ENCODE peak calls at places on chromosome 16, in seven cellular contexts. X, F, G, N, S, Y and B are unnamed samples.

GRCh38 chr16:610513-611381 is 20.0 kb upstream of the WFIKKN1 start:
- DNase-seq in X (no peak), F (no peak), G (peak), N (no peak), S (peak), Y (no peak), B (no peak)

GRCh38 chr16:2706611-2707311 is 13.3 kb downstream of the PRSS27 start:
- DNase-seq in X (no peak), F (no peak), G (no peak), N (no peak), S (peak), Y (no peak), B (no peak)

GRCh38 chr16:85947511-85948509 is 48.8 kb downstream of the IRF8 start:
- DNase-seq in X (no peak), F (no peak), G (no peak), N (no peak), S (no peak), Y (no peak), B (no peak)

GRCh38 chr16:5665770-5666169 is 568.2 kb upstream of the EEF2KMT start:
- DNase-seq in X (no peak), F (no peak), G (no peak), N (no peak), S (no peak), Y (no peak), B (no peak)

GRCh38 chr16:34050787-34051320 is 591.4 kb downstream of the TP53TG3F start:
- DNase-seq in X (no peak), F (no peak), G (no peak), N (no peak), S (peak), Y (no peak), B (no peak)

GRCh38 chr16:73171901-73172619 is 124.1 kb upstream of the ZFHX3 start:
- DNase-seq in X (peak), F (no peak), G (no peak), N (no peak), S (peak), Y (no peak), B (no peak)

GRCh38 chr16:88475037-88475436 is 22.0 kb downstream of the ZFPM1 start:
- DNase-seq in X (no peak), F (no peak), G (no peak), N (no peak), S (no peak), Y (no peak), B (no peak)

GRCh38 chr16:965487-965886 is 5.3 kb downstream of the LMF1 start:
- DNase-seq in X (no peak), F (no peak), G (no peak), N (no peak), S (no peak), Y (no peak), B (no peak)

GRCh38 chr16:83606486-83607030 is 201.2 kb upstream of the HSBP1 start:
- DNase-seq in X (no peak), F (no peak), G (peak), N (no peak), S (no peak), Y (no peak), B (no peak)

GRCh38 chr16:9092282-9092962 is 978 bp downstream of the HAPSTR1 start:
- DNase-seq in X (peak), F (no peak), G (peak), N (no peak), S (peak), Y (no peak), B (no peak)

GRCh38 chr16:89863741-89864391 is 9.5 kb upstream of the TCF25 start:
- DNase-seq in X (no peak), F (no peak), G (no peak), N (no peak), S (no peak), Y (peak), B (no peak)

GRCh38 chr16:63481060-63481459 is 1444.8 kb upstream of the CDH8 start:
- DNase-seq in X (no peak), F (no peak), G (no peak), N (no peak), S (no peak), Y (no peak), B (no peak)

GRCh38 chr16:31181102-31181830 is 1.3 kb downstream of the FUS start:
- DNase-seq in X (peak), F (no peak), G (peak), N (no peak), S (peak), Y (peak), B (no peak)

GRCh38 chr16:946048-946395 is 24.8 kb downstream of the LMF1 start:
- DNase-seq in X (no peak), F (no peak), G (no peak), N (no peak), S (no peak), Y (no peak), B (no peak)

GRCh38 chr16:50743575-50744225 is 1.8 kb downstream of the CYLD start:
- DNase-seq in X (no peak), F (no peak), G (no peak), N (no peak), S (no peak), Y (no peak), B (no peak)

GRCh38 chr16:56789360-56789759 is 59.4 kb downstream of the NUP93 start:
- DNase-seq in X (peak), F (no peak), G (peak), N (peak), S (peak), Y (peak), B (no peak)

GRCh38 chr16:88804552-88805339 is 1.2 kb downstream of the CDT1 start:
- DNase-seq in X (no peak), F (no peak), G (peak), N (no peak), S (peak), Y (no peak), B (no peak)

GRCh38 chr16:13120557-13120956 is 219.2 kb downstream of the SHISA9 start:
- DNase-seq in X (no peak), F (no peak), G (no peak), N (no peak), S (no peak), Y (no peak), B (no peak)

GRCh38 chr16:55376567-55377167 is 52.7 kb downstream of the IRX6 start:
- DNase-seq in X (no peak), F (no peak), G (no peak), N (no peak), S (no peak), Y (no peak), B (no peak)

GRCh38 chr16:84907046-84907445 is 87.3 kb downstream of the CRISPLD2 start:
- DNase-seq in X (no peak), F (no peak), G (no peak), N (no peak), S (peak), Y (no peak), B (no peak)

GRCh38 chr16:49980166-49980565 is 44.9 kb upstream of the CNEP1R1 start:
- DNase-seq in X (no peak), F (no peak), G (no peak), N (no peak), S (no peak), Y (no peak), B (no peak)

GRCh38 chr16:87724490-87725291 is 41.1 kb downstream of the KLHDC4 start:
- DNase-seq in X (no peak), F (no peak), G (no peak), N (no peak), S (no peak), Y (no peak), B (no peak)

GRCh38 chr16:88500255-88500661 is 47.2 kb downstream of the ZFPM1 start:
- DNase-seq in X (no peak), F (no peak), G (no peak), N (no peak), S (peak), Y (no peak), B (no peak)

GRCh38 chr16:15643453-15644305 is 725 bp upstream of the MARF1 start:
- DNase-seq in X (peak), F (peak), G (peak), N (peak), S (peak), Y (peak), B (no peak)

GRCh38 chr16:31265329-31266245 is 5.8 kb downstream of the ITGAM start:
- DNase-seq in X (no peak), F (no peak), G (no peak), N (no peak), S (no peak), Y (no peak), B (no peak)

GRCh38 chr16:17414421-17414820 is 56.3 kb downstream of the XYLT1 start:
- DNase-seq in X (no peak), F (no peak), G (no peak), N (no peak), S (no peak), Y (no peak), B (no peak)

GRCh38 chr16:89358030-89359005 is 132.0 kb downstream of the ANKRD11 start:
- DNase-seq in X (no peak), F (no peak), G (no peak), N (no peak), S (peak), Y (no peak), B (no peak)

GRCh38 chr16:20910781-20911321 is 10.3 kb downstream of the LYRM1 start:
- DNase-seq in X (no peak), F (no peak), G (no peak), N (peak), S (no peak), Y (peak), B (peak)

GRCh38 chr16:86887416-86887815 is 309.1 kb downstream of the FOXL1 start:
- DNase-seq in X (no peak), F (no peak), G (no peak), N (no peak), S (no peak), Y (no peak), B (no peak)

GRCh38 chr16:82263456-82264159 is 93.6 kb upstream of the MPHOSPH6 start:
- DNase-seq in X (peak), F (peak), G (peak), N (peak), S (peak), Y (peak), B (no peak)

GRCh38 chr16:25691519-25692091 is at the start of gene HS3ST4:
- DNase-seq in X (no peak), F (no peak), G (no peak), N (no peak), S (no peak), Y (no peak), B (no peak)

GRCh38 chr16:15523939-15524338 is 89.6 kb downstream of the BMERB1 start:
- DNase-seq in X (no peak), F (no peak), G (no peak), N (no peak), S (no peak), Y (no peak), B (no peak)

GRCh38 chr16:56664506-56664905 is 3.4 kb downstream of the MT1G start:
- DNase-seq in X (no peak), F (no peak), G (no peak), N (no peak), S (no peak), Y (no peak), B (no peak)

GRCh38 chr16:2786061-2786825 is 1.1 kb downstream of the PRSS33 start:
- DNase-seq in X (no peak), F (no peak), G (no peak), N (no peak), S (no peak), Y (no peak), B (no peak)

DNA sequence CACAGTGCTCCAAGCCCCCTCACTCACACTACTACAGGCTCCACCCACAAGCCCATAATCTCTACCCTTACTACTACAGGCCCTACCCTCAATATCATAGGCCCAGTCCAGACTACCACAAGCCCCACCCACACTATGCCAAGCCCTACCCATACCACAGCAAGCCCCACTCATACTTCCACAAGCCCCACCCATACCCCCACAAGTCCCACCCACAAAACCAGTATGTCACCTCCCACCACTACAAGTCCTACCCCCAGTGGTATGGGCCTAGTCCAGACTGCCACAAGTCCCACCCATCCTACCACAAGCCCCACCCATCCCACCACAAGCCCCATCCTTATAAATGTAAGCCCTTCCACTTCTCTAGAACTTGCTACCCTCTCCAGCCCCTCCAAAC is 13.8 kb downstream of the RIPOR1 start:
- DNase-seq in X (no peak), F (no peak), G (peak), N (no peak), S (peak), Y (peak), B (no peak)
- H3K4me3 ChIP-seq in X (no peak), F (no peak), G (no peak), N (no peak), S (no peak), Y (no peak), B (no peak)

DNA sequence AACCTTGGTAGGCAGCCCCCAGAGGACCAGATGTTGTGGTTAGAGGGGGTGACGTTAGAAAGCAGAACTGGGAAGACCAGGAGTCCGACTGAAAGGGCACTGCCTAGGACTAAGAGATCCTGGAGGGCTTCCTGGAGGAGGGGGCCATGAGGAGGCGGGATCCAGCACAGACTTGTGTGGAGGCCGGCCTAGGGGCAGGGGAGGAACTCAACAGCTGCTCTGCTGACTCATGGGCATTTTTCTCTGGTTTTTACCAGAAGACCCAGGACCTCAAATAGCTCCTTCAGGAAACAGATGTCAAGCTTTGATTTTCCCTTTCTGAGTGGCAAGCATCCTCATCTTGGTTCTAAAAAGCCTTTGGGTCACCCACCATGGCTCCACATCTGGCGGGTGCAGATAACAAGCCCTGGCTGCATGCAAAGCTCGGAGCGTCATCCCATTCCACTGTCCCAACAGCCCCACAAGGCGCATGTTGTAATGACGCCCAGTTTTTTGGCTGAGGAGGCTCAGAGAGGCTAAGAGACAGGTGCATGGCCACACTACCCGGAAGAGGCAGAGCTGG is 29.0 kb downstream of the IL21R start:
- DNase-seq in X (no peak), F (no peak), G (peak), N (no peak), S (no peak), Y (peak), B (peak)
- H3K4me3 ChIP-seq in X (no peak), F (no peak), G (no peak), N (no peak), S (no peak), Y (no peak), B (no peak)

GRCh38 chr16:30121741-30122620 is 1.0 kb downstream of the MAPK3 start:
- DNase-seq in X (peak), F (no peak), G (peak), N (no peak), S (peak), Y (peak), B (no peak)
- H3K4me3 ChIP-seq in X (peak), F (peak), G (peak), N (peak), S (peak), Y (peak), B (peak)

GRCh38 chr16:71229344-71229743 is 1.2 kb downstream of the HYDIN start:
- DNase-seq in X (no peak), F (no peak), G (no peak), N (no peak), S (no peak), Y (no peak), B (no peak)

GRCh38 chr16:71226229-71227141 is 4.0 kb downstream of the HYDIN start:
- DNase-seq in X (no peak), F (no peak), G (no peak), N (no peak), S (no peak), Y (no peak), B (no peak)

GRCh38 chr16:71225145-71225544 is 5.4 kb downstream of the HYDIN start:
- DNase-seq in X (no peak), F (no peak), G (no peak), N (no peak), S (no peak), Y (no peak), B (no peak)

DNA sequence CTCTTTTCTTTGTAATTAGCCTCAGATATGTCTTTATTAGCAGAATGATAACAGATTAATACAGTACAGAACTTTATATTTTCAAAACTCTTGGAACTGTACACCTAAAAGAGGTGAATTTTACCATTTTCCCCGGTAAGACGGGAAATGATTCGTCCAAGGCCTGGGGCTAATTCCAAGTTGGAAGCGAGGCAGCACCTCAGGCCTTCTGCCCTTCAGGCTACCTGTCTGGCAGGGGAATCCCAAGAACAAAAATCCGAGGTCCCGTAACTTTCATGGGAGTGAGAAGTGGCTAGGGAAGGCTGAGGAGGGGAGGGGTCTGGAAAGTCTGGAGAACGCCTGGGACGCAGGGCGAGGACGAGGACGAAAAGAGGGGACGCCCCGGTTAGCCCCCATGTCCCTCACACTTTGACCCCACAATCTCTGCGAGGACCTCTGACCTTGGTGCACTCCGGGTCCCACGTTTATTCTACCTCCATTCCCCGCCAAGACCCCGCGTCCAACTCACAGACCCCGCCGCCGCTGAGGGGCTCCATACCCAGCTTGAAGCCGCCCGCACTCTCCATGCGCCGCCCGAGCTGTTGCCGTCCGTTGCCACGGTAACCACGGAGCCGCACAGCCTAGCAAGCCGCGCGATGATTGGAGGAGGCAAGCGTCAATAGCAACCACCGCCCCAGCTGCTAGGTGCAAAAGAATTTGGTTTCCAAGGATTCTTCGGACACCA is at the start of gene HYDIN:
- DNase-seq in X (no peak), F (no peak), G (peak), N (peak), S (peak), Y (peak), B (peak)
- H3K4me3 ChIP-seq in X (no peak), F (peak), G (no peak), N (peak), S (no peak), Y (no peak), B (peak)

GRCh38 chr16:6835516-6835915 is 497.1 kb upstream of the RBFOX1 start:
- DNase-seq in X (no peak), F (no peak), G (no peak), N (no peak), S (no peak), Y (no peak), B (no peak)

GRCh38 chr16:6841392-6841791 is 491.3 kb upstream of the RBFOX1 start:
- DNase-seq in X (no peak), F (no peak), G (no peak), N (no peak), S (no peak), Y (no peak), B (no peak)

GRCh38 chr16:6836771-6837170 is 495.9 kb upstream of the RBFOX1 start:
- DNase-seq in X (no peak), F (no peak), G (no peak), N (no peak), S (no peak), Y (no peak), B (no peak)

GRCh38 chr16:6837722-6838121 is 494.9 kb upstream of the RBFOX1 start:
- DNase-seq in X (no peak), F (no peak), G (no peak), N (no peak), S (no peak), Y (no peak), B (no peak)

DNA sequence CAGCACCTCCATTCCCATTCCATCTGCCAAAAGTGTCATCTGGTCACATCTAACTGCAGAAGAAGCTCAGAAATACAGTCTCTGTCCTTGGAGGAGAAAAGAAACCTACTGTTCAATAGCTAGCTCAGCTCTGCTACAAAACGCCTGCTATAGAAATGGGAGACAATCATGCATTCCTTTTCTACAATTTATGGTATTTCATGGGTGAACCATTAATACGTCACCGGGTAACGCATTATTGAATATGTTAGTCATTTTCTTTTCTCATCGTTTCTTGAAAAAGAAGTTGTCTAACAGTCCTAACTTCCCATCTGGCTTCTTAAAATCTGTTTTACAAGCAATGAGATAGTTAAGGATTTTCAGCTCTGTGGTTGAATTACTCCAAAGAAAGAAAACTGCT is 496.7 kb upstream of the RBFOX1 start:
- DNase-seq in X (no peak), F (no peak), G (no peak), N (no peak), S (no peak), Y (no peak), B (no peak)
- H3K4me3 ChIP-seq in X (no peak), F (no peak), G (no peak), N (no peak), S (no peak), Y (no peak), B (no peak)

GRCh38 chr16:66271074-66272060 is 95.1 kb upstream of the CDH5 start:
- DNase-seq in X (no peak), F (no peak), G (no peak), N (no peak), S (no peak), Y (no peak), B (no peak)
- H3K4me3 ChIP-seq in X (no peak), F (no peak), G (no peak), N (no peak), S (no peak), Y (no peak), B (no peak)

GRCh38 chr16:19168173-19169080 is at the start of gene SYT17:
- DNase-seq in X (no peak), F (no peak), G (peak), N (no peak), S (peak), Y (no peak), B (no peak)
- H3K4me3 ChIP-seq in X (peak), F (peak), G (peak), N (peak), S (peak), Y (peak), B (peak)